ENCODE peak calls at places on chromosomes 12 and 14, in seven cellular contexts. F is GM06990; H is EL; W is MCF 10A; U is endodermal cell; T is stimulated activated effector memory CD8-positive, alpha-beta T cell treated with anti-CD3 and anti-CD28 coated beads, Interleukin-12 subunit alpha, Interleukin-12 subunit beta, amount 100 ng/mL, for 72 hours; Y is AG09309. Q is an unnamed sample.

GRCh38 chr14:24425704-24426103 is 3.8 kb downstream of the CBLN3 start:
- DNase-seq in U (no peak), Y (peak), F (no peak), W (peak), H (peak), T (no peak), Q (peak)

GRCh38 chr12:57219993-57220728 is 3.6 kb downstream of the NXPH4 start:
- DNase-seq in Y (no peak), T (no peak), U (no peak), F (no peak), W (no peak), H (no peak), Q (no peak)

GRCh38 chr12:45509187-45509586 is 220.3 kb upstream of the ARID2 start:
- DNase-seq in F (no peak), W (peak), Y (no peak), U (no peak), T (no peak), H (no peak), Q (no peak)

GRCh38 chr14:40347675-40348074 is 915.4 kb upstream of the FBXO33 start:
- DNase-seq in W (no peak), H (no peak), U (peak), F (no peak), T (no peak), Y (no peak), Q (no peak)

GRCh38 chr12:100868487-100868886 is 73.9 kb downstream of the ANO4 start:
- DNase-seq in U (no peak), T (no peak), F (no peak), H (peak), Y (peak), W (peak), Q (peak)

GRCh38 chr14:54882521-54882920 is 20.1 kb downstream of the GCH1 start:
- DNase-seq in H (no peak), U (no peak), W (no peak), Y (no peak), T (no peak), F (no peak), Q (no peak)

GRCh38 chr12:111126331-111126730 is 206.0 kb upstream of the MYL2 start:
- DNase-seq in Y (no peak), T (no peak), H (no peak), F (no peak), U (no peak), W (no peak), Q (no peak)

GRCh38 chr14:24273422-24273998 is 2.1 kb upstream of the RABGGTA start:
- DNase-seq in F (no peak), Y (no peak), W (peak), H (no peak), T (no peak), U (no peak), Q (no peak)

GRCh38 chr12:93567174-93567573 is 5.3 kb upstream of the SOCS2 start:
- DNase-seq in Y (no peak), U (no peak), T (no peak), F (no peak), H (no peak), W (no peak), Q (no peak)

GRCh38 chr14:84751745-84752144 is 778.2 kb upstream of the FLRT2 start:
- DNase-seq in H (no peak), U (no peak), Y (no peak), W (no peak), T (no peak), F (no peak), Q (no peak)

GRCh38 chr14:92515510-92516343 is 2.1 kb downstream of the RIN3 start:
- DNase-seq in F (no peak), Y (no peak), H (no peak), W (no peak), T (no peak), U (no peak), Q (no peak)

GRCh38 chr12:38903596-38903995 is 1.8 kb downstream of the CPNE8 start:
- DNase-seq in H (no peak), U (no peak), Y (no peak), T (no peak), F (no peak), W (no peak), Q (no peak)

GRCh38 chr12:20125259-20125919 is 242.9 kb upstream of the PDE3A start:
- DNase-seq in W (no peak), Y (peak), F (no peak), H (no peak), T (no peak), U (no peak), Q (no peak)

GRCh38 chr12:49872381-49872780 is 29.5 kb upstream of the BCDIN3D start:
- DNase-seq in Y (no peak), F (no peak), H (no peak), T (no peak), W (no peak), U (no peak), Q (no peak)

GRCh38 chr12:101343893-101344292 is 63.7 kb downstream of the ARL1 start:
- DNase-seq in U (no peak), Y (no peak), H (no peak), F (no peak), W (no peak), T (no peak), Q (no peak)

GRCh38 chr12:23340351-23340750 is 609.1 kb downstream of the SOX5 start:
- DNase-seq in T (no peak), U (no peak), F (no peak), Y (no peak), H (no peak), W (no peak), Q (no peak)